ENCODE peak calls at places on chromosomes 7 and 10, in eight cellular contexts. One of them, this sample, is unnamed.

GRCh38 chr7:2154831-2155230 is 77.9 kb downstream of the MAD1L1 start:
- DNase-seq in AG09319: no peak
- DNase-seq in HCT116: no peak
- DNase-seq in epithelial cell of esophagus: no peak
- DNase-seq in NCI-H1417: no peak
- DNase-seq in T-helper 2 cell: no peak
- DNase-seq in cardiac muscle cell: no peak
- DNase-seq in NAMALWA: no peak
- DNase-seq in this sample: no peak

GRCh38 chr10:3485287-3485686 is 299.7 kb downstream of the KLF6 start:
- DNase-seq in AG09319: no peak
- DNase-seq in HCT116: no peak
- DNase-seq in epithelial cell of esophagus: no peak
- DNase-seq in NCI-H1417: no peak
- DNase-seq in T-helper 2 cell: no peak
- DNase-seq in cardiac muscle cell: no peak
- DNase-seq in NAMALWA: peak
- DNase-seq in this sample: no peak

GRCh38 chr7:5420841-5421625 is 2.6 kb downstream of the TNRC18 start:
- DNase-seq in AG09319: no peak
- DNase-seq in HCT116: no peak
- DNase-seq in epithelial cell of esophagus: no peak
- DNase-seq in NCI-H1417: peak
- DNase-seq in T-helper 2 cell: no peak
- DNase-seq in cardiac muscle cell: no peak
- DNase-seq in NAMALWA: no peak
- DNase-seq in this sample: no peak

GRCh38 chr10:18157909-18158308 is 17.7 kb downstream of the CACNB2 start:
- DNase-seq in AG09319: peak
- DNase-seq in HCT116: no peak
- DNase-seq in epithelial cell of esophagus: peak
- DNase-seq in NCI-H1417: no peak
- DNase-seq in T-helper 2 cell: no peak
- DNase-seq in cardiac muscle cell: peak
- DNase-seq in NAMALWA: no peak
- DNase-seq in this sample: no peak

GRCh38 chr7:91082038-91082437 is 182.2 kb upstream of the FZD1 start:
- DNase-seq in AG09319: no peak
- DNase-seq in HCT116: no peak
- DNase-seq in epithelial cell of esophagus: no peak
- DNase-seq in NCI-H1417: no peak
- DNase-seq in T-helper 2 cell: no peak
- DNase-seq in cardiac muscle cell: peak
- DNase-seq in NAMALWA: no peak
- DNase-seq in this sample: no peak

GRCh38 chr10:86348321-86349210 is 18.0 kb downstream of the GRID1 start:
- DNase-seq in AG09319: no peak
- DNase-seq in HCT116: no peak
- DNase-seq in epithelial cell of esophagus: no peak
- DNase-seq in NCI-H1417: no peak
- DNase-seq in T-helper 2 cell: no peak
- DNase-seq in cardiac muscle cell: peak
- DNase-seq in NAMALWA: no peak
- DNase-seq in this sample: no peak

GRCh38 chr7:28160551-28160991 is 20.0 kb downstream of the JAZF1 start:
- DNase-seq in AG09319: no peak
- DNase-seq in HCT116: no peak
- DNase-seq in epithelial cell of esophagus: no peak
- DNase-seq in NCI-H1417: no peak
- DNase-seq in T-helper 2 cell: no peak
- DNase-seq in cardiac muscle cell: no peak
- DNase-seq in NAMALWA: no peak
- DNase-seq in this sample: no peak

GRCh38 chr7:11748884-11749283 is 83.1 kb downstream of the THSD7A start:
- DNase-seq in AG09319: no peak
- DNase-seq in HCT116: peak
- DNase-seq in epithelial cell of esophagus: peak
- DNase-seq in NCI-H1417: no peak
- DNase-seq in T-helper 2 cell: no peak
- DNase-seq in cardiac muscle cell: no peak
- DNase-seq in NAMALWA: peak
- DNase-seq in this sample: no peak

GRCh38 chr7:56009695-56010094 is 41.5 kb downstream of the PSPH start:
- DNase-seq in AG09319: no peak
- DNase-seq in HCT116: no peak
- DNase-seq in epithelial cell of esophagus: peak
- DNase-seq in NCI-H1417: peak
- DNase-seq in T-helper 2 cell: no peak
- DNase-seq in cardiac muscle cell: peak
- DNase-seq in NAMALWA: no peak
- DNase-seq in this sample: no peak

GRCh38 chr7:156129589-156129988 is 317.3 kb upstream of the SHH start:
- DNase-seq in AG09319: no peak
- DNase-seq in HCT116: no peak
- DNase-seq in epithelial cell of esophagus: no peak
- DNase-seq in NCI-H1417: no peak
- DNase-seq in T-helper 2 cell: no peak
- DNase-seq in cardiac muscle cell: no peak
- DNase-seq in NAMALWA: no peak
- DNase-seq in this sample: no peak

GRCh38 chr7:73847941-73848723 is 5.8 kb upstream of the METTL27 start:
- DNase-seq in AG09319: no peak
- DNase-seq in HCT116: no peak
- DNase-seq in epithelial cell of esophagus: peak
- DNase-seq in NCI-H1417: no peak
- DNase-seq in T-helper 2 cell: no peak
- DNase-seq in cardiac muscle cell: no peak
- DNase-seq in NAMALWA: no peak
- DNase-seq in this sample: no peak

GRCh38 chr7:155184923-155185322 is 112.8 kb upstream of the INSIG1 start:
- DNase-seq in AG09319: no peak
- DNase-seq in HCT116: no peak
- DNase-seq in epithelial cell of esophagus: no peak
- DNase-seq in NCI-H1417: no peak
- DNase-seq in T-helper 2 cell: no peak
- DNase-seq in cardiac muscle cell: no peak
- DNase-seq in NAMALWA: no peak
- DNase-seq in this sample: no peak

GRCh38 chr10:92200564-92200963 is 90.3 kb downstream of the CPEB3 start:
- DNase-seq in AG09319: no peak
- DNase-seq in HCT116: no peak
- DNase-seq in epithelial cell of esophagus: peak
- DNase-seq in NCI-H1417: peak
- DNase-seq in T-helper 2 cell: no peak
- DNase-seq in cardiac muscle cell: no peak
- DNase-seq in NAMALWA: no peak
- DNase-seq in this sample: no peak

GRCh38 chr10:1187855-1188555 is 131.8 kb downstream of the WDR37 start:
- DNase-seq in AG09319: no peak
- DNase-seq in HCT116: no peak
- DNase-seq in epithelial cell of esophagus: no peak
- DNase-seq in NCI-H1417: no peak
- DNase-seq in T-helper 2 cell: no peak
- DNase-seq in cardiac muscle cell: no peak
- DNase-seq in NAMALWA: no peak
- DNase-seq in this sample: no peak

GRCh38 chr7:32158751-32159360 is 88.6 kb upstream of the PDE1C start:
- DNase-seq in AG09319: no peak
- DNase-seq in HCT116: no peak
- DNase-seq in epithelial cell of esophagus: no peak
- DNase-seq in NCI-H1417: no peak
- DNase-seq in T-helper 2 cell: no peak
- DNase-seq in cardiac muscle cell: no peak
- DNase-seq in NAMALWA: no peak
- DNase-seq in this sample: no peak

GRCh38 chr10:118962159-118962863 is 67.2 kb upstream of the NANOS1 start:
- DNase-seq in AG09319: no peak
- DNase-seq in HCT116: no peak
- DNase-seq in epithelial cell of esophagus: peak
- DNase-seq in NCI-H1417: no peak
- DNase-seq in T-helper 2 cell: no peak
- DNase-seq in cardiac muscle cell: no peak
- DNase-seq in NAMALWA: no peak
- DNase-seq in this sample: no peak

GRCh38 chr10:71128311-71129010 is 83.9 kb upstream of the UNC5B start:
- DNase-seq in AG09319: no peak
- DNase-seq in HCT116: no peak
- DNase-seq in epithelial cell of esophagus: no peak
- DNase-seq in NCI-H1417: no peak
- DNase-seq in T-helper 2 cell: no peak
- DNase-seq in cardiac muscle cell: no peak
- DNase-seq in NAMALWA: no peak
- DNase-seq in this sample: no peak